ENCODE peak calls at places on chromosomes 16 and 17, in five cellular contexts. S is A549, H is RWPE1, B is adrenal gland, D is colonic mucosa. G is an unnamed sample.

GRCh38 chr16:3496386-3496785 is 1.1 kb upstream of the C16orf90 start:
- DNase-seq in S (no peak), H (no peak), B (no peak), D (no peak), G (no peak)

GRCh38 chr16:2858245-2859025 is 465 bp upstream of the PRSS22 start:
- DNase-seq in S (no peak), H (peak), B (no peak), D (peak), G (no peak)

GRCh38 chr17:269616-270514 is 82.7 kb downstream of the RPH3AL start:
- DNase-seq in S (no peak), H (no peak), B (peak), D (no peak), G (no peak)

GRCh38 chr16:67017810-67018488 is 11.0 kb upstream of the CBFB start:
- DNase-seq in S (peak), H (peak), B (peak), D (peak), G (peak)

GRCh38 chr16:86087561-86088230 is 188.7 kb downstream of the IRF8 start:
- DNase-seq in S (no peak), H (no peak), B (no peak), D (no peak), G (no peak)

GRCh38 chr16:10122546-10122945 is 59.7 kb downstream of the GRIN2A start:
- DNase-seq in S (peak), H (peak), B (no peak), D (no peak), G (no peak)

GRCh38 chr17:50803676-50804075 is 31.7 kb upstream of the WFIKKN2 start:
- DNase-seq in S (no peak), H (no peak), B (no peak), D (no peak), G (no peak)

GRCh38 chr16:85398688-85399582 is 214.2 kb upstream of the GSE1 start:
- DNase-seq in S (no peak), H (no peak), B (peak), D (peak), G (no peak)

GRCh38 chr17:40551091-40551873 is 14.0 kb downstream of the CCR7 start:
- DNase-seq in S (peak), H (no peak), B (peak), D (peak), G (no peak)

GRCh38 chr17:9676742-9677387 is 31.5 kb downstream of the USP43 start:
- DNase-seq in S (peak), H (peak), B (no peak), D (no peak), G (no peak)

GRCh38 chr16:81071816-81072215 is 5.2 kb downstream of the C16orf46 start:
- DNase-seq in S (no peak), H (peak), B (no peak), D (no peak), G (peak)

GRCh38 chr16:15539197-15539596 is 103.8 kb downstream of the MARF1 start:
- DNase-seq in S (no peak), H (no peak), B (no peak), D (no peak), G (no peak)

GRCh38 chr17:17320188-17320910 is 17.2 kb downstream of the NT5M start:
- DNase-seq in S (no peak), H (no peak), B (no peak), D (no peak), G (no peak)

GRCh38 chr17:47929218-47930000 is 12.0 kb upstream of the PNPO start:
- DNase-seq in S (no peak), H (no peak), B (no peak), D (no peak), G (no peak)

GRCh38 chr17:50893183-50893993 is 27.2 kb upstream of the TOB1 start:
- DNase-seq in S (peak), H (peak), B (no peak), D (no peak), G (no peak)

GRCh38 chr16:30372725-30373124 is 1.9 kb upstream of the MYL11 start:
- DNase-seq in S (no peak), H (no peak), B (no peak), D (no peak), G (no peak)

GRCh38 chr16:30372037-30372712 is 1.9 kb upstream of the TBC1D10B start:
- DNase-seq in S (no peak), H (no peak), B (no peak), D (no peak), G (no peak)

GRCh38 chr16:30376508-30376907 is 1.9 kb downstream of the MYL11 start:
- DNase-seq in S (no peak), H (no peak), B (no peak), D (no peak), G (no peak)

GRCh38 chr16:30375830-30376229 is 1.2 kb downstream of the MYL11 start:
- DNase-seq in S (no peak), H (no peak), B (no peak), D (no peak), G (no peak)

GRCh38 chr16:30374538-30374937 is at the start of gene MYL11:
- DNase-seq in S (no peak), H (no peak), B (no peak), D (no peak), G (no peak)
- H3K27ac ChIP-seq in S (no peak), H (peak), B (no peak), D (no peak), G (no peak)

DNA sequence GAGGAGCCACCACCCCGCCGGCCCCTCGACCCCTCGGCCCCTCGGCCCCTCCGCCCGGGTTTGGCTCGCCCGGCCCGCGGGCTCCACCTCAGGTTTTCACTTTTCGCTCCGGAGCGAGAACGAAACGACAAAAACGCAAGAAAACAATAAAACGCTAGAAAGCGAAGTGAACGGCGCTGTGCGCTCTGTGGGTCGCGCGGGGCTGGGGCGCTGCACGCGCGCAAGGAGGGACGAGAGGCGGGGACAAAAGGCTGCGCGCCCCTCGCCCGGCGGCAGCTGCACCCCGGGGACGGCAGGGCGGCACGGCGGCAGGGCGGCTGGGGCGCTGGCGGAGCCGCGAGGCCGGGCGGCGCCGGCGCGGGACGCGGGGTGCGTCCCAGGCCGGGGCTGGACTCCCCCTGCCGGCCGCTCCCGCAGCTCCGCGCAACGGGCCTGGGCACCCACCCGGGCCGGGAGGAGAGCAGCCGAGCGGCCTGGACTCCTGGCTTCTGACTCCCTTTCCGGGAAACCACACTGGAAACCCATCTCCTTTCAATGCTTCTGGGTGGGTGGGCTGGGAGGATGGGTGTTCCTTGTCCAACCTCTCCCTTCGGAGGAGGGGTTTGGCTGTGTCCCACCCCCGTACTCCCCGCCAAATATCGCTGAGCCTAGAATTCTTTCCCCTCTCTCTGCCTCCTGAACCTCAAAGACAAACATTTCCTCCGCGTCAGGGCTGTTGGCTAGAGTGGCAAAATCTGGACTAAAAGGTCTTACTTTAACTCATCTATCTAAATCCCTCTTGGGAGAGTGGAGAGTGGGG is 9.9 kb downstream of the TBX2 start:
- DNase-seq in S (peak), H (peak), B (peak), D (peak), G (peak)
- TF ChIP-seq CTCF in S (peak), H (peak), B (peak), D (peak), G (no peak)

GRCh38 chr17:30341703-30342102 is 7.8 kb upstream of the TMIGD1 start:
- DNase-seq in S (no peak), H (no peak), B (no peak), D (no peak), G (no peak)
- H3K27ac ChIP-seq in S (no peak), H (no peak), B (no peak), D (no peak), G (no peak)

GRCh38 chr17:19343671-19344151 is 18.8 kb downstream of the B9D1 start:
- DNase-seq in S (no peak), H (no peak), B (peak), D (no peak), G (no peak)
- TF ChIP-seq CTCF in S (no peak), H (no peak), B (no peak), D (no peak), G (no peak)

GRCh38 chr17:78412403-78412802 is 34.0 kb downstream of the PGS1 start:
- DNase-seq in S (peak), H (no peak), B (no peak), D (no peak), G (no peak)
- H3K27ac ChIP-seq in S (no peak), H (peak), B (peak), D (peak), G (peak)

G was measured in HL-60.